ENCODE peak calls at places on chromosome 15, in nine cellular contexts. One of them, this sample, is unnamed. For H3K27me3 and H3K9me3, the result is how much of the 10 kb centered on the place peaks cover.

GRCh38 chr15:40093224-40093842 is 15.3 kb downstream of the BMF start:
- DNase-seq in breast epithelium: no peak
- DNase-seq in heart left ventricle: no peak
- DNase-seq in right atrium auricular region: no peak
- DNase-seq in uterus: peak
- DNase-seq in heart right ventricle: no peak
- DNase-seq in body of pancreas: no peak
- DNase-seq in neural progenitor cell: no peak
- DNase-seq in pancreas: no peak
- DNase-seq in this sample: no peak

GRCh38 chr15:62087671-62088360 is 21.0 kb downstream of the C2CD4A start:
- DNase-seq in body of pancreas: peak
- DNase-seq in neural progenitor cell: no peak
- DNase-seq in breast epithelium: no peak
- DNase-seq in right atrium auricular region: no peak
- DNase-seq in uterus: no peak
- DNase-seq in heart right ventricle: peak
- DNase-seq in heart left ventricle: no peak
- DNase-seq in pancreas: peak
- DNase-seq in this sample: no peak

GRCh38 chr15:71780349-71780976 is 29.9 kb upstream of the NR2E3 start:
- DNase-seq in pancreas: peak
- DNase-seq in breast epithelium: no peak
- DNase-seq in right atrium auricular region: peak
- DNase-seq in body of pancreas: peak
- DNase-seq in heart left ventricle: no peak
- DNase-seq in heart right ventricle: no peak
- DNase-seq in neural progenitor cell: peak
- DNase-seq in uterus: peak
- DNase-seq in this sample: no peak

GRCh38 chr15:39592500-39592899 is 11.6 kb downstream of the THBS1 start:
- DNase-seq in body of pancreas: no peak
- DNase-seq in uterus: no peak
- DNase-seq in right atrium auricular region: no peak
- DNase-seq in heart right ventricle: no peak
- DNase-seq in pancreas: no peak
- DNase-seq in breast epithelium: no peak
- DNase-seq in neural progenitor cell: no peak
- DNase-seq in heart left ventricle: peak
- DNase-seq in this sample: no peak

GRCh38 chr15:57550640-57551039 is 41.1 kb upstream of the MYZAP start:
- DNase-seq in body of pancreas: peak
- DNase-seq in heart left ventricle: peak
- DNase-seq in pancreas: peak
- DNase-seq in uterus: peak
- DNase-seq in neural progenitor cell: no peak
- DNase-seq in heart right ventricle: peak
- DNase-seq in right atrium auricular region: peak
- DNase-seq in breast epithelium: peak
- DNase-seq in this sample: no peak

GRCh38 chr15:92018535-92019239 is 165.2 kb downstream of the SLCO3A1 start:
- DNase-seq in neural progenitor cell: no peak
- DNase-seq in uterus: no peak
- DNase-seq in heart right ventricle: no peak
- DNase-seq in body of pancreas: peak
- DNase-seq in heart left ventricle: peak
- DNase-seq in pancreas: no peak
- DNase-seq in right atrium auricular region: no peak
- DNase-seq in breast epithelium: no peak
- DNase-seq in this sample: no peak

GRCh38 chr15:51782357-51782896 is 31.0 kb downstream of the TMOD2 start:
- DNase-seq in heart left ventricle: no peak
- DNase-seq in neural progenitor cell: peak
- DNase-seq in uterus: no peak
- DNase-seq in right atrium auricular region: no peak
- DNase-seq in body of pancreas: no peak
- DNase-seq in pancreas: no peak
- DNase-seq in heart right ventricle: no peak
- DNase-seq in breast epithelium: no peak
- DNase-seq in this sample: no peak

GRCh38 chr15:39887832-39888231 is 32.2 kb downstream of the GPR176 start:
- DNase-seq in heart left ventricle: no peak
- DNase-seq in neural progenitor cell: no peak
- DNase-seq in right atrium auricular region: no peak
- DNase-seq in heart right ventricle: no peak
- DNase-seq in pancreas: peak
- DNase-seq in body of pancreas: peak
- DNase-seq in breast epithelium: no peak
- DNase-seq in uterus: no peak
- DNase-seq in this sample: no peak

GRCh38 chr15:66498501-66499386 is 1.2 kb upstream of the SNAPC5 start:
- DNase-seq in neural progenitor cell: peak
- DNase-seq in heart left ventricle: no peak
- DNase-seq in heart right ventricle: no peak
- DNase-seq in uterus: no peak
- DNase-seq in pancreas: no peak
- DNase-seq in breast epithelium: no peak
- DNase-seq in body of pancreas: no peak
- DNase-seq in right atrium auricular region: peak
- DNase-seq in this sample: no peak

GRCh38 chr15:52558196-52558595 is 10.6 kb downstream of the ARPP19 start:
- DNase-seq in uterus: no peak
- DNase-seq in heart left ventricle: no peak
- DNase-seq in body of pancreas: no peak
- DNase-seq in pancreas: no peak
- DNase-seq in neural progenitor cell: no peak
- DNase-seq in right atrium auricular region: no peak
- DNase-seq in breast epithelium: no peak
- DNase-seq in heart right ventricle: no peak
- DNase-seq in this sample: no peak

GRCh38 chr15:66721501-66721937 is 19.5 kb downstream of the SMAD6 start:
- DNase-seq in breast epithelium: no peak
- DNase-seq in uterus: no peak
- DNase-seq in right atrium auricular region: no peak
- DNase-seq in heart left ventricle: no peak
- DNase-seq in neural progenitor cell: no peak
- DNase-seq in body of pancreas: no peak
- DNase-seq in heart right ventricle: no peak
- DNase-seq in pancreas: no peak
- DNase-seq in this sample: no peak

GRCh38 chr15:89021224-89021623 is 67.0 kb upstream of the ABHD2 start:
- DNase-seq in body of pancreas: no peak
- DNase-seq in neural progenitor cell: no peak
- DNase-seq in breast epithelium: no peak
- DNase-seq in pancreas: no peak
- DNase-seq in uterus: peak
- DNase-seq in heart left ventricle: no peak
- DNase-seq in heart right ventricle: no peak
- DNase-seq in right atrium auricular region: no peak
- DNase-seq in this sample: no peak

GRCh38 chr15:92011611-92012367 is 158.3 kb downstream of the SLCO3A1 start:
- DNase-seq in breast epithelium: no peak
- DNase-seq in body of pancreas: peak
- DNase-seq in uterus: no peak
- DNase-seq in neural progenitor cell: no peak
- DNase-seq in right atrium auricular region: no peak
- DNase-seq in pancreas: no peak
- DNase-seq in heart right ventricle: no peak
- DNase-seq in heart left ventricle: peak
- DNase-seq in this sample: no peak

GRCh38 chr15:38611228-38611627 is 46.6 kb upstream of the RASGRP1 start:
- DNase-seq in breast epithelium: no peak
- DNase-seq in right atrium auricular region: no peak
- DNase-seq in heart left ventricle: no peak
- DNase-seq in uterus: no peak
- DNase-seq in pancreas: no peak
- DNase-seq in neural progenitor cell: no peak
- DNase-seq in body of pancreas: no peak
- DNase-seq in heart right ventricle: no peak
- DNase-seq in this sample: no peak

GRCh38 chr15:80424381-80424780 is 20.2 kb downstream of the ARNT2 start:
- DNase-seq in heart left ventricle: no peak
- DNase-seq in uterus: no peak
- DNase-seq in breast epithelium: no peak
- DNase-seq in body of pancreas: no peak
- DNase-seq in neural progenitor cell: no peak
- DNase-seq in pancreas: no peak
- DNase-seq in right atrium auricular region: no peak
- DNase-seq in heart right ventricle: no peak
- DNase-seq in this sample: no peak

GRCh38 chr15:88400591-88400990 is 66.6 kb downstream of the MRPL46 start:
- DNase-seq in pancreas: no peak
- DNase-seq in right atrium auricular region: no peak
- DNase-seq in breast epithelium: no peak
- DNase-seq in heart left ventricle: no peak
- DNase-seq in heart right ventricle: no peak
- DNase-seq in uterus: no peak
- DNase-seq in body of pancreas: no peak
- DNase-seq in neural progenitor cell: peak
- DNase-seq in this sample: no peak

GRCh38 chr15:84961114-84961452 is 20.6 kb upstream of the PDE8A start:
- DNase-seq in pancreas: no peak
- DNase-seq in heart left ventricle: no peak
- DNase-seq in right atrium auricular region: no peak
- DNase-seq in breast epithelium: no peak
- DNase-seq in uterus: no peak
- DNase-seq in body of pancreas: no peak
- DNase-seq in heart right ventricle: no peak
- DNase-seq in neural progenitor cell: no peak
- DNase-seq in this sample: no peak

GRCh38 chr15:25501828-25502446 is 63.1 kb upstream of the UBE3A start:
- DNase-seq in pancreas: peak
- DNase-seq in body of pancreas: peak
- DNase-seq in uterus: no peak
- DNase-seq in right atrium auricular region: no peak
- DNase-seq in heart left ventricle: no peak
- DNase-seq in neural progenitor cell: peak
- DNase-seq in breast epithelium: no peak
- DNase-seq in heart right ventricle: peak
- DNase-seq in this sample: no peak

GRCh38 chr15:60614862-60615771 is 136.2 kb upstream of the ICE2 start:
- DNase-seq in uterus: no peak
- DNase-seq in heart right ventricle: no peak
- DNase-seq in body of pancreas: peak
- DNase-seq in pancreas: no peak
- DNase-seq in heart left ventricle: no peak
- DNase-seq in neural progenitor cell: peak
- DNase-seq in right atrium auricular region: no peak
- DNase-seq in breast epithelium: no peak
- DNase-seq in this sample: no peak
- H3K27ac ChIP-seq in uterus: no peak
- H3K27ac ChIP-seq in heart right ventricle: no peak
- H3K27ac ChIP-seq in body of pancreas: no peak
- H3K27ac ChIP-seq in pancreas: no peak
- H3K27ac ChIP-seq in heart left ventricle: no peak
- H3K27ac ChIP-seq in neural progenitor cell: no peak
- H3K27ac ChIP-seq in right atrium auricular region: no peak
- H3K27ac ChIP-seq in breast epithelium: no peak
- H3K27ac ChIP-seq in this sample: no peak

GRCh38 chr15:73495171-73495570 is 52.2 kb downstream of the REC114 start:
- DNase-seq in neural progenitor cell: no peak
- DNase-seq in body of pancreas: no peak
- DNase-seq in breast epithelium: no peak
- DNase-seq in pancreas: no peak
- DNase-seq in heart right ventricle: no peak
- DNase-seq in uterus: no peak
- DNase-seq in heart left ventricle: no peak
- DNase-seq in right atrium auricular region: no peak
- DNase-seq in this sample: no peak
- H3K27me3 ChIP-seq in neural progenitor cell: under half
- H3K27me3 ChIP-seq in body of pancreas: under half
- H3K27me3 ChIP-seq in breast epithelium: under half
- H3K27me3 ChIP-seq in pancreas: under half
- H3K27me3 ChIP-seq in heart right ventricle: under half
- H3K27me3 ChIP-seq in uterus: under half
- H3K27me3 ChIP-seq in heart left ventricle: under half
- H3K27me3 ChIP-seq in right atrium auricular region: under half
- H3K27me3 ChIP-seq in this sample: under half

DNA sequence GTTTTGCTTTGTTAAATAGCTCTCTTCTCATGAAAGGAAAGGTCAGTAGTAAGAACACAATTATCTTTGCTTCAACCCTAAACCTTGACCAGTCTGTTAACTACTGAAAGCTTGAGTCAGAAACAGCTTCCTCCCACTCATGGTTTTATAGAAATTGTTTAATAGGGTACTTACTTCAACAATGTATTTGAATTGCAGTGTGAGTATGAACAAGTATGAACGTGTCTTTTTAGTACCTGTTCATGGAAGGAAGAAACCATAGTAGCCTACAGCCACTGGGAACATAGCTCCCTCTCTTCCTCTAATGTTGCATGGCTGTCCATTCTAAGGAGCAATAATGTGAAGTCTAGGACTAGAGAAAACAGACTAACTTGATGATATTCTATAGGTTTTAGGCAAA is 311.0 kb downstream of the MCTP2 start:
- DNase-seq in heart left ventricle: no peak
- DNase-seq in right atrium auricular region: no peak
- DNase-seq in uterus: no peak
- DNase-seq in pancreas: no peak
- DNase-seq in breast epithelium: no peak
- DNase-seq in neural progenitor cell: no peak
- DNase-seq in heart right ventricle: no peak
- DNase-seq in body of pancreas: no peak
- DNase-seq in this sample: no peak
- H3K9me3 ChIP-seq in heart left ventricle: under half
- H3K9me3 ChIP-seq in right atrium auricular region: under half
- H3K9me3 ChIP-seq in uterus: under half
- H3K9me3 ChIP-seq in pancreas: under half
- H3K9me3 ChIP-seq in breast epithelium: under half
- H3K9me3 ChIP-seq in neural progenitor cell: under half
- H3K9me3 ChIP-seq in heart right ventricle: under half
- H3K9me3 ChIP-seq in body of pancreas: under half
- H3K9me3 ChIP-seq in this sample: under half

DNA sequence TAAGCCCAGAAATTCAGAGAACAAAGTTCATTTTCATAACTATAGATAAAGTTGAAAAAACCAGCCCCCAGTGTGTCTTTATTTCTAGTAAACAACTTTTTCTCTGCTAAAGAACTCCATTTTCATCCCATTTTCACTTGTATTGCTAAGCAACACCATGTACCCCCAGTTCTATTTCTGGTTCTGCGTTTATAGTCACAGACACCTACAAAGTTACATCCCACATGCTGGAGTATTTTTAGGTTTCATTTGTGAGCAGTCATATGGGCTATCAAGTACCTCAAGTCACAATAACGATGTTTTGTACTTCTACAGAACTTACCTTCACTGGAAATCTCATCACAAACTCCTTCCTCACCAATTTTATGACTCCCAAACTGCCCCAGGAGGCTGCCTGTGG is 236.5 kb downstream of the RSL24D1 start:
- DNase-seq in body of pancreas: no peak
- DNase-seq in uterus: no peak
- DNase-seq in pancreas: no peak
- DNase-seq in breast epithelium: no peak
- DNase-seq in heart right ventricle: no peak
- DNase-seq in right atrium auricular region: no peak
- DNase-seq in heart left ventricle: no peak
- DNase-seq in neural progenitor cell: no peak
- DNase-seq in this sample: no peak
- H3K27ac ChIP-seq in body of pancreas: no peak
- H3K27ac ChIP-seq in uterus: no peak
- H3K27ac ChIP-seq in pancreas: no peak
- H3K27ac ChIP-seq in breast epithelium: no peak
- H3K27ac ChIP-seq in heart right ventricle: no peak
- H3K27ac ChIP-seq in right atrium auricular region: no peak
- H3K27ac ChIP-seq in heart left ventricle: no peak
- H3K27ac ChIP-seq in neural progenitor cell: no peak
- H3K27ac ChIP-seq in this sample: no peak

GRCh38 chr15:60611592-60612346 is 132.8 kb upstream of the ICE2 start:
- DNase-seq in right atrium auricular region: no peak
- DNase-seq in uterus: no peak
- DNase-seq in neural progenitor cell: no peak
- DNase-seq in body of pancreas: no peak
- DNase-seq in breast epithelium: no peak
- DNase-seq in heart right ventricle: no peak
- DNase-seq in pancreas: no peak
- DNase-seq in heart left ventricle: no peak
- DNase-seq in this sample: no peak
- H3K27me3 ChIP-seq in right atrium auricular region: under half
- H3K27me3 ChIP-seq in uterus: under half
- H3K27me3 ChIP-seq in neural progenitor cell: under half
- H3K27me3 ChIP-seq in body of pancreas: under half
- H3K27me3 ChIP-seq in breast epithelium: under half
- H3K27me3 ChIP-seq in heart right ventricle: under half
- H3K27me3 ChIP-seq in pancreas: under half
- H3K27me3 ChIP-seq in heart left ventricle: under half
- H3K27me3 ChIP-seq in this sample: under half